ENCODE peak calls at places on chromosomes 12 and 14, in nine cellular contexts. F is Peyer's patch; D is CD4-positive, CD25-positive, alpha-beta regulatory T cell; I is upper lobe of right lung; C is neuronal stem cell; B is heart left ventricle; L is aorta; H is psoas muscle; S is A549. R is an unnamed sample.

GRCh38 chr12:56081393-56082347 is 1.7 kb downstream of the ERBB3 start:
- DNase-seq in L (no peak), S (no peak), B (no peak), F (peak), D (no peak), C (no peak), H (peak), I (no peak), R (no peak)

GRCh38 chr12:2221030-2221621 is 168.3 kb downstream of the CACNA1C start:
- DNase-seq in L (no peak), I (no peak), B (no peak), F (no peak), H (no peak), D (no peak), C (no peak), S (no peak), R (no peak)

GRCh38 chr14:80271389-80271788 is 60.1 kb upstream of the DIO2 start:
- DNase-seq in I (no peak), B (no peak), F (no peak), S (no peak), D (no peak), C (no peak), H (no peak), L (no peak), R (no peak)

GRCh38 chr12:121673013-121673441 is 3.6 kb upstream of the MORN3 start:
- DNase-seq in L (no peak), H (no peak), D (no peak), F (no peak), S (no peak), B (no peak), C (no peak), I (no peak), R (peak)

GRCh38 chr14:61489932-61490331 is 168.6 kb downstream of the PRKCH start:
- DNase-seq in D (no peak), S (no peak), H (no peak), L (no peak), I (no peak), B (peak), C (no peak), F (no peak), R (no peak)

GRCh38 chr14:29999013-29999539 is 71.4 kb upstream of the PRKD1 start:
- DNase-seq in S (no peak), H (no peak), B (no peak), L (no peak), C (no peak), D (no peak), F (no peak), I (no peak), R (no peak)

GRCh38 chr12:110279561-110279960 is 1.5 kb upstream of the ATP2A2 start:
- DNase-seq in D (no peak), I (no peak), C (no peak), B (no peak), L (no peak), S (no peak), H (no peak), F (no peak), R (no peak)

GRCh38 chr14:85519661-85520305 is 10.2 kb upstream of the FLRT2 start:
- DNase-seq in H (no peak), C (no peak), F (no peak), S (no peak), L (no peak), B (no peak), D (no peak), I (no peak), R (no peak)

GRCh38 chr12:50567926-50568325 is 63.1 kb downstream of the DIP2B start:
- DNase-seq in D (no peak), F (no peak), I (no peak), L (no peak), S (no peak), C (no peak), B (no peak), H (no peak), R (no peak)

GRCh38 chr12:104358353-104359003 is 54.9 kb downstream of the EID3 start:
- DNase-seq in F (peak), S (no peak), B (peak), I (peak), C (no peak), H (peak), D (peak), L (no peak), R (peak)

GRCh38 chr14:24613241-24613640 is 3.8 kb upstream of the GZMH start:
- DNase-seq in S (no peak), D (no peak), I (no peak), L (no peak), F (no peak), B (no peak), H (no peak), C (no peak), R (no peak)

GRCh38 chr14:63603749-63604277 is 37.9 kb downstream of the WDR89 start:
- DNase-seq in H (no peak), C (no peak), L (no peak), F (no peak), I (no peak), S (no peak), B (no peak), D (peak), R (peak)

DNA sequence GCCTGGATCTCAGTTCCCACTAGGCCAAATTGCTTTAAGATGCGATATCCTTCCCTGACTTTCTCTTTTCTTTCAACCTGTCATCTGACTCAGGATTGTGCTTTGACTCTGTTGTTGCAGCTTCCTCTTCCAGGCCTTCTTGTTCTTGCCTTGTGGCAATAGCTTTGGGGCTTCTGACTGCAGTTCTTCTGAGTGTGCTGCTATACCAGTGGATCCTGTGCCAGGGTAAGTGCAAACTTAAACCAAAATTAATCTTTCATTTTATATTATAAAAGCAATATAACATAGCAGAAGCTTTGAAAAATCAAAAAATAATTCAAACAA is 2.7 kb downstream of the KLRG1 start:
- DNase-seq in C (no peak), S (no peak), L (no peak), I (no peak), D (peak), H (no peak), B (no peak), F (no peak), R (no peak)
- H3K27ac ChIP-seq in C (no peak), S (no peak), L (no peak), I (no peak), D (no peak), H (no peak), B (peak), F (no peak), R (no peak)

DNA sequence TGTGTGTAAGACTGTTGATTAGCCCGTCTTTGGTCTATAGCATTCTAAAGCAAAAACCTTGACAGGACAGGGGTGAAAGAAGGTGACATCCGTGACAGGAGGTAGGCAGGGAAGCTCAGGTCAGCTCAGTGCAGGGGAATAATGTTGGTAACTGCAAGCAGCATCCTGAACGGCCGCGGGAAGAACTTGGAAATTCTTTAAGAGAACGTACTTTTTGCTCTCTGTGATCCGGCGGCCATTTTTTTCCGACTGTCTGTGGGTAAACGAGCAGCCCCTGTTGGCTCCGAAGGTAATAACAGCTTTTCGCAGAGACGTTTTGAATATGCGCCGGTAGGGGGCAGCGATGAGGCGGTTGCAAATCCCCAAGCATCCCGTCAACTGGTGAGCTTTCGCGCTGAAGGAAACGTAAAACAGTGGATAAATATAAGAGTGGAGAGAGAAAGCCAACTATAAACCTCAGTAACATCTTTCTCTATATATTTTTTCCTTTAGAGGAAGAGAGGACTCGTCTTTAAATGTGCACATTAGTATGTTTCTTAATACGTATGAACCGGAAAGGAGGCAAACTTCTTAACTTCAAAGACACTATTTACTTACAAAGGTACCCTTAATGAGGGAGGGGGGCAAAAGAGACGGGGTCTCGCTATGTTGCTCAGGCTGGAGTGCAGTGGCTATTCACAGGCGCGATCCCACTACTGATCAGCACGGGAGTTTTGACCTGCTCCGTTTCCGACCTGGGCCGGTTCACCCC is 9.5 kb upstream of the NEMF start:
- DNase-seq in H (peak), C (peak), S (peak), B (peak), F (peak), I (peak), D (peak), L (peak), R (peak)
- H3K4me3 ChIP-seq in H (peak), C (peak), S (peak), B (peak), F (peak), I (peak), D (peak), L (peak), R (peak)

GRCh38 chr12:3603576-3603975 is 112.6 kb downstream of the PRMT8 start:
- DNase-seq in C (no peak), H (no peak), F (no peak), S (no peak), I (peak), L (peak), D (no peak), B (no peak), R (no peak)

GRCh38 chr12:3602488-3602887 is 111.5 kb downstream of the PRMT8 start:
- DNase-seq in L (peak), H (no peak), I (no peak), F (no peak), S (no peak), C (no peak), D (no peak), B (no peak), R (no peak)

GRCh38 chr12:3600951-3601350 is 109.9 kb downstream of the PRMT8 start:
- DNase-seq in L (peak), D (no peak), B (no peak), S (no peak), F (no peak), I (peak), H (no peak), C (no peak), R (no peak)

GRCh38 chr12:3600039-3600720 is 109.2 kb downstream of the PRMT8 start:
- DNase-seq in L (peak), B (no peak), C (no peak), H (no peak), D (no peak), F (no peak), S (no peak), I (no peak), R (peak)

DNA sequence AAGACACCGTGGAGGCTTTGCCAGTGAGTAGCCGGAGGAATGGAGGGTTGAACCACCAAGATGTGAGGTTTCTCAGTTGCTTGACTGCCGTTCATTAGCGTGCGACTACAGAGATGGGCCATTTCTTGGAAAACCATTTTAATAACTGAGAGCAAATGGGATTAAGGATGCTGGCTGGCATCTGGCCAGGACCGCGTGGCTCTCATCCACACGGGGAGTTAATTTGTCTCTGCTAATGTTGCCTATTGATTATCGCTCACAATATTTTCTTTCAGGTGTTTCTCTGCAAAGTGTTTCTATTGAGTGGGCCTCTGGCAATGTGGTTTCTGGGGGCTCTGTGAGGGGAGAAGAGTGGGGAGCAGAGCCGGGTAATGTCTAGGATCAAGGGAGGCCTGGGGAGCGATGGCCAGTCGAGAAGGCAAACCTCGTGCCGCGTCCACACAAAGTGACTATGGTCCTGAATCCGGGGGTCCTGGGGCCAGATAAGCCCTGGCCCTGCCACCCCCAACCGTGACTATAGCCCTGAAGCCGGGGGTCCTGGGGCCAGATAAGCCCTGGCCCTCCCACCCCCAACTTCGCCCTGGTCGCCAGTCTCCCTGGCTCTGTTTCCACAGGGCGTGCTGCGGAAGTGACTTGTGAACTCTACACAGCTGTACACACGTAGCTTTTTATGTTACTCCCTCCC is 110.6 kb downstream of the PRMT8 start:
- DNase-seq in L (peak), D (no peak), B (no peak), H (no peak), C (no peak), I (peak), F (no peak), S (no peak), R (no peak)
- H3K27ac ChIP-seq in L (no peak), D (no peak), B (no peak), H (no peak), C (no peak), I (no peak), F (no peak), S (no peak), R (no peak)

GRCh38 chr12:69936214-69936731 is 111.2 kb downstream of the MYRFL start:
- DNase-seq in F (no peak), C (no peak), L (no peak), B (no peak), D (no peak), S (no peak), I (peak), H (no peak), R (no peak)
- H3K4me3 ChIP-seq in F (no peak), C (no peak), L (no peak), B (no peak), D (no peak), S (no peak), I (no peak), H (no peak), R (no peak)

DNA sequence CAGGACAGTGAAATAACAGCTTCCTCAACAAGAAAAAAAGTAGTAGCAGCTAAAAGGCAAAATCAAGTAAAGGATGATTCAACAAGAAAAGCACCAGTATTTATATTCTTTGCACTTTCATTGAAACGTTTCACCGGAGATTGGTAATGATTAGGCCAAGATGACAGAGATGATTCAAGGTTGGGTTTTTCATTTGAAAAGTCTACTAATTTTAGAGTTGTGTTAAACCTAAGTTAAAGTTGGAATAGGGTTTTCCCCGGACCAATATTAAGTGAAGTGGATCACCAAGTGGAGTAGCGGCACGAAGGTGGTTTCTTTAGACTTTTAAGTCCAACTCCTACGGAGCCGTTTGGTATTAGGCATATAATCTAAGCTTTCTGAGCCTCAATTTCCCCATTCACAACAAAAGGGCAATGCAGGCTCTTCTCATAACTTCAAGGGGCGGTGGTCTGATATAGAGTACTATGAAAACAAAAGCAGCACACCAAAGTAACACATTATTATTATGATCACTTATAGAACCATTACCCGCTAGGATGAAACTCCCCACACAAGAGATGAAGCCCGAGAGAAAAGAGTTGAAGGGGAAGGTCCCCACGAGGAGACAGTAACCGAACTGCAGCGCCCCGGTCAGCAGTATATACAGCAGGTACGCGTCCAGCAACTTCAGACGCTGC is 467 bp downstream of the DAD1 start:
- DNase-seq in D (no peak), S (no peak), B (no peak), H (no peak), C (no peak), F (no peak), I (no peak), L (no peak), R (no peak)
- H3K27ac ChIP-seq in D (peak), S (peak), B (peak), H (peak), C (peak), F (peak), I (peak), L (peak), R (peak)

DNA sequence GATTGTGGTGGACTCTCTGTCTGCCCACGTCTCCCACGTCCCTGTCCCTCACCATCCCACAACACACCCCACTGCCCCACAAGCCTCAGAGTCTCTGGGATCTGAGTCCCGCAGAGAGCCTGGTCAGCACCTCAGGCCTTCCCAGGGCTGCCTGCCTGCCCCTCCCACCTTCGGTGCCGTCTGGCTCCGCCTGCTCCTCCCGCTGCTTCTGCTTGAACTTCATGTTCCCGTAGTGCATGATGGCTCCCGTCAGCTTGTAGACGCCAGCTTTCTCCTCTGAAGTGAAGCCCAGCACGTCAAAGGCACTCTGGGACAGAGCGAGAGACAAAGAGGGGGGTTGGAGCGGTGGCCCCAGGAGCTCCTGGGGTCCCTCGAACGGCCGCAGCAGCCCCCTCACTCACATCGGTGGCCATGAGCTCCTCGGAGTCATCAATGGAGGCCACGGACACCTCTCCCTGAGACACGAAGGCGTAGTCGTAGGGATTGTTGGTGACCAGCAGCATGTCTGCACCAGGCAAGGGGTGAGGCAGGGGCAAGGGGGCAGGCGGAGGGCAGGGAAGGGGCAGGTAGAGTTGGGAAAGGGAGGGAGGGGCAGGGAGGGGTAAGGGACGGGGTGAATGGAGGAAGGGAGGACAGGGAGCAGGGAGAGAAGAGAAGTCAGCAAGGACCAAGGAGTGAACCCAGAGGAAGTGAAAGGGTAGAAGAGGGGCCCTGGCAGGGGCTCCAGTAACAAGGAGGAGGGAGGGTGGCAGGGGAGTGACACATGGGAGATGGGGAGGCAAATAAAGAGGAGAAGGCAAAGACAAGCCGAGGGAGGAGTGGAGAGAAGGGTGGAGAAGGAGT is 5.6 kb downstream of the MYH6 start:
- DNase-seq in L (no peak), C (no peak), D (no peak), B (peak), S (no peak), H (peak), F (no peak), I (peak), R (no peak)
- H3K4me3 ChIP-seq in L (no peak), C (no peak), D (no peak), B (no peak), S (no peak), H (no peak), F (no peak), I (no peak), R (no peak)

DNA sequence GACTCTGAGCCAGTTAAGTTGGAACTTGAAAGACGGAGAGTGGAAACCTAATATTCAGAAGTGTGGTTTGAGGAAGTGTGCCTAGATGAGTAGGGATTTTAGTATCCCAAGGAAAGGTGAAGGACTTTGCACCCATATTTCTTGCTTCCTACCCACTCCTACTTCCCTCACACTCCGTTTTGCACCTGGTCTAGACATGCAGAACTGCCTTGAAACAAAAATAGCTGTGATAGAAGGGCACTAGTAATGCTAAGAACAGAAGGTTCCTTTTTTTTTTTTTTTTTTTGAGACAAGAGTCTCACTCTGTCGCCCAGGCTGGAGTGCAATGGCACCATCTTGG is 732 bp upstream of the ARF3 start:
- DNase-seq in F (no peak), I (no peak), B (no peak), S (no peak), C (no peak), D (no peak), L (no peak), H (no peak), R (no peak)
- H3K27ac ChIP-seq in F (peak), I (no peak), B (no peak), S (peak), C (peak), D (no peak), L (no peak), H (no peak), R (peak)

GRCh38 chr14:100567877-100568163 is 19.4 kb downstream of the BEGAIN start:
- DNase-seq in H (no peak), C (no peak), S (no peak), I (no peak), L (no peak), D (no peak), B (no peak), F (no peak), R (no peak)
- H3K4me3 ChIP-seq in H (peak), C (peak), S (peak), I (peak), L (no peak), D (no peak), B (peak), F (peak), R (peak)

DNA sequence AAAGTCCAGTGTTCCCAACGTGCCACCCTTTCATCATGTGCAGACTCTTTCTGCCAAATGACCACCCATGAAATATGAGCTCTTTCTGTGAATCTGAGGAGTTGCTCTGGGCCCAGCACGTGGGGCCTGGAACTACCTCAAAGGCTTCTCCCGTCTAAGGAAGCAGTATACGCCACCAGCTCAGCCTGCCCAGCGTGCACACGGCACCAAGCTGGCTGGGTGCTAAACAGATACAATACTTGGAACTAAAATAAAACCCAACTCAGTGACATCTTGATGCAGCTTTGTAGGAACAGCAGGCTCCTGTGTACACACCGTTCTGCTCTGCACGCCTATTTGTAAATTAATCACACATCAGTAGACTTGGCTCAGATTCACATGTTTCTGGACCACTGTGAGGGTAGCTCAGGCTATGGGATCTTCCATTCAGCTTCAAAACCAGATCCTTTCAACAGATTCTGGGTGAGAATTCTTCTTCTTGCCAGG is 74.8 kb downstream of the ARL6IP4 start:
- DNase-seq in L (peak), D (no peak), S (no peak), H (no peak), B (peak), F (no peak), I (no peak), C (no peak), R (no peak)
- H3K27ac ChIP-seq in L (no peak), D (no peak), S (no peak), H (no peak), B (peak), F (no peak), I (no peak), C (no peak), R (no peak)

GRCh38 chr14:34460841-34461240 is 1.2 kb downstream of the SPTSSA start:
- DNase-seq in D (no peak), C (peak), H (no peak), L (no peak), S (no peak), F (no peak), I (no peak), B (no peak), R (no peak)
- H3K4me3 ChIP-seq in D (peak), C (no peak), H (peak), L (peak), S (peak), F (peak), I (peak), B (peak), R (peak)